ENCODE peak calls at places on chromosomes 5 and 9, in ten cellular contexts. F is stomach; C is effector memory CD4-positive, alpha-beta T cell; P is fibroblast of lung; A is Peyer's patch; O is BJ; K is adrenal gland; I is SK-N-SH; J is adipocyte; Z is skeletal muscle cell. B is an unnamed sample.

GRCh38 chr9:110208031-110208430 is at the start of gene C9orf152:
- DNase-seq in C (no peak), K (no peak), F (peak; percentile 88), P (no peak), O (no peak), A (peak; percentile 54), J (no peak), I (no peak), Z (no peak), B (no peak)

GRCh38 chr5:143370440-143370839 is 33.0 kb downstream of the NR3C1 start:
- DNase-seq in K (no peak), J (no peak), C (no peak), I (no peak), P (no peak), F (no peak), A (no peak), Z (no peak), O (no peak), B (no peak)

GRCh38 chr9:108184941-108185340 is 670.8 kb downstream of the ACTL7B start:
- DNase-seq in F (no peak), P (no peak), O (no peak), Z (no peak), I (no peak), C (no peak), K (no peak), A (peak; percentile 55), J (no peak), B (no peak)

GRCh38 chr5:9549941-9550340 is 4.1 kb upstream of the SEMA5A start:
- DNase-seq in Z (no peak), P (no peak), O (no peak), J (no peak), F (no peak), I (no peak), K (no peak), A (no peak), C (no peak), B (no peak)

GRCh38 chr9:79573697-79573976 is 1.9 kb downstream of the TLE4 start:
- DNase-seq in O (no peak), Z (no peak), F (no peak), K (no peak), J (no peak), C (no peak), A (no peak), P (peak; percentile 6), I (no peak), B (no peak)

GRCh38 chr5:83547156-83547555 is 75.6 kb downstream of the VCAN start:
- DNase-seq in F (no peak), A (no peak), Z (no peak), P (no peak), K (no peak), I (no peak), C (no peak), J (no peak), O (no peak), B (no peak)

GRCh38 chr9:61665829-61666228 is 476.0 kb downstream of the SPATA31A7 start:
- DNase-seq in K (peak; percentile 6), O (no peak), F (peak; percentile 9), I (no peak), A (peak; percentile 26), J (no peak), C (no peak), P (no peak), Z (no peak), B (no peak)

GRCh38 chr9:8733096-8733954 is 933.7 kb upstream of the DMAC1 start:
- DNase-seq in P (peak; percentile 63), F (no peak), A (no peak), K (peak; percentile 21), J (no peak), Z (peak; percentile 41), C (no peak), O (no peak), I (no peak), B (no peak)

GRCh38 chr5:115296130-115296997 is at the start of gene CCDC112:
- DNase-seq in O (no peak), J (peak; percentile 85), F (peak; percentile 87), K (peak; percentile 86), A (peak; percentile 93), Z (peak; percentile 52), I (peak; percentile 98), P (peak; percentile 79), C (peak; percentile 67), B (no peak)

GRCh38 chr5:115291397-115291796 is 5.1 kb downstream of the CCDC112 start:
- DNase-seq in K (no peak), C (no peak), F (no peak), A (no peak), I (no peak), Z (no peak), O (no peak), P (no peak), J (no peak), B (no peak)

GRCh38 chr5:115298811-115299210 is 2.4 kb upstream of the CCDC112 start:
- DNase-seq in O (no peak), I (no peak), F (no peak), P (no peak), Z (no peak), J (no peak), A (no peak), K (no peak), C (no peak), B (no peak)

GRCh38 chr5:115295775-115296129 is 702 bp downstream of the CCDC112 start:
- DNase-seq in O (no peak), C (no peak), K (no peak), J (no peak), P (no peak), Z (no peak), I (no peak), F (no peak), A (no peak), B (no peak)

GRCh38 chr5:115297043-115297442 is 589 bp upstream of the CCDC112 start:
- DNase-seq in J (peak; percentile 17), Z (no peak), C (no peak), K (peak; percentile 37), I (no peak), A (no peak), P (no peak), O (no peak), F (no peak), B (no peak)
- H3K4me3 ChIP-seq in J (peak overlapping the region; percentile 59), Z (peak overlapping the region; percentile 19), C (no peak overlapping the region), K (peak overlapping the region; percentile 83), I (peak overlapping the region; percentile 26), A (peak overlapping the region; percentile 77), P (no peak overlapping the region), O (peak overlapping the region; percentile 30), F (peak overlapping the region; percentile 90), B (no peak overlapping the region)

GRCh38 chr5:35990524-35990923 is 666 bp downstream of the UGT3A1 start:
- DNase-seq in I (no peak), C (no peak), F (no peak), O (no peak), P (no peak), A (no peak), J (no peak), Z (no peak), K (no peak), B (peak; percentile 0)
- H3K4me3 ChIP-seq in I (no peak overlapping the region), C (no peak overlapping the region), F (no peak overlapping the region), O (no peak overlapping the region), P (no peak overlapping the region), A (no peak overlapping the region), J (no peak overlapping the region), Z (no peak overlapping the region), K (no peak overlapping the region), B (peak overlapping the region; percentile 34)

GRCh38 chr9:95505676-95506437 is 10.9 kb downstream of the PTCH1 start:
- DNase-seq in I (peak; percentile 86), Z (peak; percentile 39), A (peak; percentile 59), K (peak; percentile 42), C (no peak), F (peak; percentile 59), P (peak; percentile 75), O (no peak), J (peak; percentile 76), B (no peak)

GRCh38 chr9:95506438-95506691 is 10.4 kb downstream of the PTCH1 start:
- DNase-seq in I (peak; percentile 63), P (peak; percentile 52), F (no peak), A (no peak), J (peak; percentile 72), C (no peak), Z (no peak), K (peak; percentile 29), O (no peak), B (no peak)

GRCh38 chr9:95503369-95503768 is 13.4 kb downstream of the PTCH1 start:
- DNase-seq in Z (no peak), P (no peak), C (no peak), I (no peak), A (no peak), O (no peak), F (no peak), K (no peak), J (no peak), B (no peak)

GRCh38 chr9:95505072-95505471 is 11.7 kb downstream of the PTCH1 start:
- DNase-seq in K (no peak), A (no peak), P (no peak), J (no peak), F (no peak), C (no peak), Z (no peak), O (no peak), I (no peak), B (no peak)

DNA sequence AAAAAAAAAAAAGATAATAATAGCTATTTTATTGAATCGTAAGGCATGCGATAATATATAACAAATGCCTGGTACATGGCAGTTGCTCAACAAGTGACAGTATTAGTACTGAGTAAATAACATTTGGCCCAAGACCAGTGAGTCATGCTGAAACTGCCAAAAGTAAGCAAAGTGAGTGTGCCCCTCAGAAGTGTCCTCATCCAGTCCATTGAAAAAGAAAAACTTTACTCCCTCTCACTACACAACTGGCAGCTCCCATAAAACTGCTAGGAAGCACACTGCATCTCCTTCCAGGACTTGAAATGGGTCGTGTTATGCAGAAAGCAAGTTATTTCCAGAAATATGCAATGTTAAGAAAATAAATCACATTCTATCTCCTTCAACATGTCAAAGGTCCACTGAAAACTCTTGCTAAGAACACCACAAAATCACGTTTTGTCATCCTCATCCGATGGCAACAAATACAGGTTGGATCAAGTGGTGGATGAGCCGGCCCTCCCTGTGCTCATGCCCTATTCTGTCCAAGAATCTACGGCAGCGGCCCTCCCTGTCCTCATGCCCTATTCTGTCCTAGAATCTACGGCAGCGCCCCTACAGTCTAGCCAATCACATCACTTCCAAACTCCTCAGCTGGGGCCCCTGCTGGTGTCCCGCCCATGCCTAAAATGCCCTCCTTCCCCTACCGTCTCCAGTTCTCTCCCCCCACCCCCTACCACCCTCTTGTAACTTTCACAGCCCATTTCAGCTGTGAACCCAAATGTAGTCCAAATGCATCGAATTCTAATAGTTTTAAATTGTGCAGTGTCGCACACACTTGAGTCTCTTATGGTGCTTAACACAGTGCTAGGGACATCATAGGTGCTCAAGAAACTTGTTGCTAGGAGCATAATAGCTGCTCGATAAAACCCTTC is 12.5 kb downstream of the PTCH1 start:
- DNase-seq in F (no peak), C (no peak), I (no peak), J (peak; percentile 32), P (peak; percentile 72), A (no peak), O (no peak), K (peak; percentile 31), Z (peak; percentile 66), B (no peak)
- H3K4me3 ChIP-seq in F (peak overlapping the region; percentile 85), C (no peak overlapping the region), I (no peak overlapping the region), J (peak overlapping the region; percentile 3), P (no peak overlapping the region), A (no peak overlapping the region), O (no peak overlapping the region), K (peak overlapping the region; percentile 95), Z (peak overlapping the region; percentile 57), B (no peak overlapping the region)

DNA sequence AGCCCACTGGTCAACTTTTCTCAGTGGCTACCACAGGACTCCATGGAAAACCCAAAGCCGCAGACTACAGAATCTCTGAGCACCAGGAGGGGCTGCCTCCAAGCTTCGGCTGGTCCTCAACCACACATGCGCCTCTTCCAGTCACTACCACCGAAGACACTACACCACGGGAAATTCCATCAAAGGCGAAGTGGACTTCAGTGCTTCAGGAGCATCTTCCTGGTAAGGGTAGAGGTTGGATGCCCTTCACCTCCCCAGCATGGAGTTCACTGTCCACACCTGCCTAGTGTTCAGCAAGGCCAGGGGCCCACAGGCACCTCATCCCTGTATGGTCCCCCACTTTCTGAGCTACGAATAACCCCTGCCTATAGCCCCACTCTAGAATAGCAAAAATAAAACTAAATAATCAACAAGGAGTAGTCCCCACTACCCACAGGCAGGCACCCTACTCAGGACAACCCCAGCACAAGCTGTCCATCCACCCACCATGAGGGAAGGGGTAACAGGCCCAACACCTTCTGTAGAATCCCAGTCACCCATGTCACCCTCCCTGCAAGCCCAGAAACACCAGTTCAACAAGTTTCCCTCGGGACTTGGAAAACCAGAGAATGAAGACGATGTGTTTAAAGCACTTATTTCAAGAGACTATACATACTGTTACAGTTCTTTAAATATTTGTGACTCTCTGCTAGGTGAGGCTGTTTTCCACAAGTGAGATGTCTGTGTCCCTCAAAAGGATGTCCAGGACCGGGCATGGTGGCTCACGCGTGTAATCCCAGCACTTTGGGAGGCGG is 2.6 kb downstream of the VDAC1 start:
- DNase-seq in C (no peak), O (no peak), A (no peak), J (no peak), K (no peak), F (no peak), P (no peak), I (no peak), Z (no peak), B (no peak)
- H3K4me3 ChIP-seq in C (no peak overlapping the region), O (no peak overlapping the region), A (no peak overlapping the region), J (peak overlapping the region; percentile 88), K (no peak overlapping the region), F (no peak overlapping the region), P (no peak overlapping the region), I (no peak overlapping the region), Z (no peak overlapping the region), B (no peak overlapping the region)

B was measured in iPS DF 6.9.